ENCODE peak calls at places on chromosomes 12 and 14, in five cellular contexts. J, P, B, M and T are unnamed samples.

GRCh38 chr12:76020281-76020680 is 11.3 kb downstream of the PHLDA1 start:
- DNase-seq in J (peak), P (no peak), B (no peak), M (no peak), T (peak)

GRCh38 chr12:16610006-16610520 is 4.1 kb upstream of the LMO3 start:
- DNase-seq in J (no peak), P (no peak), B (no peak), M (no peak), T (no peak)

GRCh38 chr12:45050331-45050750 is 558 bp downstream of the DBX2 start:
- DNase-seq in J (no peak), P (no peak), B (no peak), M (no peak), T (no peak)

GRCh38 chr12:15276088-15276698 is 46.1 kb upstream of the PTPRO start:
- DNase-seq in J (peak), P (peak), B (peak), M (peak), T (no peak)

GRCh38 chr12:3190101-3190500 is 112.9 kb downstream of the TSPAN9 start:
- DNase-seq in J (no peak), P (no peak), B (no peak), M (peak), T (no peak)

GRCh38 chr12:125122668-125123067 is 57.4 kb downstream of the AACS start:
- DNase-seq in J (no peak), P (no peak), B (no peak), M (no peak), T (no peak)

GRCh38 chr12:25957898-25958253 is 606 bp upstream of the RASSF8 start:
- DNase-seq in J (no peak), P (no peak), B (no peak), M (no peak), T (no peak)

GRCh38 chr12:5620896-5621295 is 189.0 kb downstream of the NTF3 start:
- DNase-seq in J (no peak), P (no peak), B (peak), M (no peak), T (no peak)

GRCh38 chr14:94043756-94044475 is 17.8 kb downstream of the OTUB2 start:
- DNase-seq in J (no peak), P (no peak), B (no peak), M (no peak), T (no peak)

GRCh38 chr14:64704743-64705405 is 650 bp downstream of the PLEKHG3 start:
- DNase-seq in J (no peak), P (no peak), B (no peak), M (peak), T (no peak)

GRCh38 chr12:116955382-116956021 is 44.8 kb downstream of the FBXW8 start:
- DNase-seq in J (peak), P (peak), B (peak), M (no peak), T (no peak)

GRCh38 chr12:57237952-57238853 is 8.7 kb downstream of the SHMT2 start:
- DNase-seq in J (no peak), P (no peak), B (peak), M (peak), T (no peak)

GRCh38 chr12:32603858-32604257 is 75.2 kb upstream of the DNM1L start:
- DNase-seq in J (no peak), P (no peak), B (no peak), M (no peak), T (peak)

GRCh38 chr12:66963901-66964300 is 285.0 kb upstream of the GRIP1 start:
- DNase-seq in J (no peak), P (no peak), B (no peak), M (no peak), T (no peak)

GRCh38 chr12:66959276-66959675 is 280.4 kb upstream of the GRIP1 start:
- DNase-seq in J (no peak), P (no peak), B (no peak), M (no peak), T (no peak)

GRCh38 chr12:66962316-66962715 is 283.4 kb upstream of the GRIP1 start:
- DNase-seq in J (no peak), P (no peak), B (no peak), M (no peak), T (no peak)

GRCh38 chr12:66964629-66965028 is 285.8 kb upstream of the GRIP1 start:
- DNase-seq in J (no peak), P (no peak), B (no peak), M (no peak), T (no peak)

GRCh38 chr12:66960704-66961690 is 282.1 kb upstream of the GRIP1 start:
- DNase-seq in J (no peak), P (no peak), B (no peak), M (no peak), T (no peak)
- TF ChIP-seq ZBTB33 in J (no peak), P (no peak), B (no peak), M (no peak), T (no peak)

GRCh38 chr14:67675219-67675582 is 769 bp upstream of the VTI1B start:
- DNase-seq in J (no peak), P (no peak), B (no peak), M (no peak), T (no peak)

GRCh38 chr14:67680121-67680602 is 5.7 kb upstream of the VTI1B start:
- DNase-seq in J (no peak), P (no peak), B (peak), M (no peak), T (peak)

GRCh38 chr14:67673451-67673850 is 981 bp downstream of the VTI1B start:
- DNase-seq in J (no peak), P (no peak), B (no peak), M (no peak), T (no peak)

GRCh38 chr14:67674139-67674479 is 323 bp downstream of the VTI1B start:
- DNase-seq in J (peak), P (peak), B (peak), M (peak), T (no peak)

GRCh38 chr14:67674480-67675218 is at the start of gene VTI1B:
- DNase-seq in J (peak), P (peak), B (peak), M (peak), T (no peak)
- TF ChIP-seq CTCF in J (no peak), P (peak), B (peak), M (peak), T (no peak)

GRCh38 chr12:95918194-95918993 is 24.0 kb downstream of the CCDC38 start:
- DNase-seq in J (peak), P (peak), B (peak), M (peak), T (no peak)
- TF ChIP-seq ZBTB33 in J (no peak), P (no peak), B (no peak), M (no peak), T (no peak)

GRCh38 chr14:23139874-23140273 is 20.8 kb upstream of the CEBPE start:
- DNase-seq in J (no peak), P (no peak), B (no peak), M (no peak), T (no peak)

GRCh38 chr14:23140389-23140788 is 21.3 kb upstream of the CEBPE start:
- DNase-seq in J (no peak), P (no peak), B (no peak), M (no peak), T (no peak)

GRCh38 chr14:23141706-23142467 is 22.8 kb upstream of the CEBPE start:
- DNase-seq in J (no peak), P (no peak), B (no peak), M (peak), T (no peak)

GRCh38 chr14:23143911-23144310 is 24.9 kb upstream of the CEBPE start:
- DNase-seq in J (no peak), P (no peak), B (no peak), M (no peak), T (no peak)

DNA sequence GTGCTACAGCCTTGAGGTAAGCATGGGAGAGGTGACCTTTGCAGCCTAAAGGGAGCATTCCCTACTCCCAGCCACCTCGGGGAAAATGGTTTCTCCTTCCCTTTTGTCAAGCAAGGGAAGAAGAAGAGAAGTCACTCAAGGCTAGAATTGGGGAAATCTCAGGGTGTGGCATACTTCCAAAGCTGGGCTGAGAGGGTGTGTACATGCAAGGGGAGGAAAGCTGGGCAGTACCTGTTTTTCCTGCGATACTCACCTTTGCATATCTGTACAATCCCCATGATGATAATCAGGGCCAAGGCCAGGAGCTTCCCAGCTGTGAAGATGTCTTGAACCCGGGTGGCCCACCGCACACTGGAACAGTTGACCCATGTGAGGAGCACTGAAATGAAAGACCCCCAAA is 23.8 kb upstream of the CEBPE start:
- DNase-seq in J (no peak), P (no peak), B (no peak), M (no peak), T (no peak)
- TF ChIP-seq CTCF in J (no peak), P (no peak), B (no peak), M (no peak), T (no peak)

DNA sequence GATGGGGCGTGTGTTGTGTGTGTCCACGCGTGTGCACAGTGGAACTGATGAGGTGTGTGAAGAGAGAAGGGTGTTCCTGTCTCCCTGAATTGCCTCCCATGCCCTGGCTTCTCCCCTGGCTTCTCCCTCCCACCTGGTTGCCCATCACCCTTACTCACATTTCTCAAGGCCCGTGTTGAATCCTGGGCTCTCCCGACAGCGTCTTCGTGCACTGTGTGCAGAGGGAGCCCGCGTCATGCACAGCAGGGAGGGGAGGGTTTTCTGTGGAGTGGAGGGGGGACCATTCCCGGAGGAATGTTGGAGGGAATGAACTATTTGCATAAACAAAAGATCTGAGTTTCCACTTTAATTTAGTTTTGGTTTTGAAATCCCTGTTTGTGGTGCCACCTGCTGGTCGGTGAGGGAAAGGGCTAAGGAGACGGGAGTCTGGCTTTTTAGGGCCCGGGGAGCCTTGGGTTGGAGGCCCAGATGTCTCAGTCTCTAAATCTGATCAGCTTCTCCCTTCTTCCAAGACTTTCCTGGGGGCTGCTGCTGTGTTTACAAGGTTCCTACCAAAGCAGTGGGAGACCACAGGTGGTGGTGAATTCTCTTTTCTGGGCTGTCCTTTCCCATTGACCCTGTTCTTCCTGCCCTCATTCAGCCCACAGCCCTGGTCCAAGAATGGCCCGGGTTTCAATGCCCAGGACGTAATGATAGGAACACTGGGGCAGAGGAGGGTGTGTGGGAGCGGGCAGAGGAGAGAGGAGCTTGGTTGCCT is at the start of gene C1R:
- DNase-seq in J (no peak), P (peak), B (peak), M (peak), T (no peak)
- TF ChIP-seq ZBTB33 in J (no peak), P (no peak), B (no peak), M (no peak), T (no peak)

GRCh38 chr14:68921666-68922065 is 57.4 kb downstream of the ACTN1 start:
- DNase-seq in J (no peak), P (peak), B (no peak), M (no peak), T (no peak)
- TF ChIP-seq CTCF in J (no peak), P (peak), B (no peak), M (no peak), T (no peak)

DNA sequence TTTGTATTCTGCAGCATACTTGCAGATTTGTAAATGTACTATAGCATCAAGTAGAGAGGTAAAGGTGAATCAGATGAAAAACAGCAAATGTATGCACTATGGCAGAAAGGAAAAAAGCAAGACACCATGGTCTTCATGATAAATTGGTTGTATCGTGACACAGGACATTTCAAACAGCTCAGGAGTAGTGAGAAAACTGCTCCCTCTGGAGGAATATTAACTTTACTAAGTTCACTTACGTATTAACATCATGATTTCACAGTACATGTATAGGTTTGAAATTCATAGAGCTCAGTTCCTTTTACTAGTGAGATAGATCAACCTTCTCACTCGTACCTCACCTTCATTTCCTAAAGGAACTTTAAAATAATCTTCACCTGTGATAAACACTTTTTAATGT is 6.5 kb downstream of the MBIP start:
- DNase-seq in J (no peak), P (peak), B (no peak), M (no peak), T (no peak)
- TF ChIP-seq ZBTB33 in J (no peak), P (no peak), B (no peak), M (no peak), T (no peak)